ENCODE peak calls at places on chromosomes 2 and 18, in six cellular contexts. I is GM20000, F is T-helper 2 cell, D is AG08395, C is H1, W is cardiac muscle cell. Y is an unnamed sample.

GRCh38 chr18:21740724-21741510 is at the start of gene MIB1:
- DNase-seq in D (peak), C (peak), F (peak), I (peak), W (no peak), Y (no peak)

GRCh38 chr2:239240480-239240881 is 160.3 kb downstream of the HDAC4 start:
- DNase-seq in C (no peak), W (no peak), D (no peak), F (no peak), I (no peak), Y (no peak)

GRCh38 chr2:76381624-76382023 is 670.9 kb upstream of the GCFC2 start:
- DNase-seq in D (no peak), I (no peak), C (no peak), F (no peak), W (no peak), Y (no peak)

GRCh38 chr2:128665113-128665512 is 346.4 kb upstream of the HS6ST1 start:
- DNase-seq in D (no peak), C (no peak), W (no peak), F (no peak), I (no peak), Y (no peak)

GRCh38 chr2:148614024-148614331 is 30.6 kb upstream of the EPC2 start:
- DNase-seq in F (no peak), D (no peak), W (peak), I (no peak), C (peak), Y (peak)

GRCh38 chr2:240568678-240569522 is 616 bp downstream of the RNPEPL1 start:
- DNase-seq in C (peak), F (peak), I (peak), W (peak), D (peak), Y (peak)

GRCh38 chr2:232438951-232439757 is 16.8 kb upstream of the ALPI start:
- DNase-seq in W (peak), C (peak), I (no peak), F (peak), D (no peak), Y (no peak)

GRCh38 chr2:241498115-241499070 is 10.0 kb downstream of the STK25 start:
- DNase-seq in C (no peak), F (no peak), W (no peak), D (no peak), I (no peak), Y (no peak)

GRCh38 chr2:174444761-174445160 is 42.1 kb downstream of the GPR155 start:
- DNase-seq in I (no peak), F (no peak), C (no peak), W (no peak), D (no peak), Y (no peak)

GRCh38 chr18:13889661-13890060 is 25.7 kb downstream of the MC2R start:
- DNase-seq in W (no peak), F (no peak), I (no peak), C (no peak), D (no peak), Y (no peak)

GRCh38 chr18:36758001-36758400 is 70.8 kb downstream of the TPGS2 start:
- DNase-seq in C (no peak), I (no peak), D (peak), W (no peak), F (no peak), Y (peak)

GRCh38 chr18:8788503-8789429 is 83.4 kb downstream of the MTCL1 start:
- DNase-seq in F (no peak), D (no peak), W (peak), C (no peak), I (no peak), Y (peak)

GRCh38 chr2:27702302-27702701 is 38.6 kb downstream of the SLC4A1AP start:
- DNase-seq in D (no peak), W (no peak), C (no peak), F (no peak), I (no peak), Y (no peak)

GRCh38 chr2:142834003-142834402 is 43.5 kb upstream of the KYNU start:
- DNase-seq in C (no peak), W (peak), I (no peak), D (peak), F (no peak), Y (peak)

GRCh38 chr18:23626451-23627279 is 36.0 kb downstream of the ANKRD29 start:
- DNase-seq in W (peak), F (no peak), I (no peak), D (no peak), C (no peak), Y (peak)

GRCh38 chr2:20304411-20304810 is 46.2 kb downstream of the PUM2 start:
- DNase-seq in I (no peak), D (peak), F (no peak), C (no peak), W (no peak), Y (no peak)

GRCh38 chr18:10518595-10519273 is 7.1 kb upstream of the NAPG start:
- DNase-seq in I (no peak), W (peak), F (no peak), D (peak), C (no peak), Y (peak)

GRCh38 chr2:9285921-9286320 is 79.3 kb downstream of the ASAP2 start:
- DNase-seq in F (no peak), D (no peak), C (no peak), W (no peak), I (no peak), Y (no peak)

Y was measured in fibroblast of gingiva.